ENCODE peak calls at places on chromosomes 1 and 21, in six cellular contexts. H is KG1, K is GM23338, N is cerebellar cortex, Q is T-helper 9 cell, S is iris pigment epithelial cell. E is an unnamed sample.
A peak's percentile ranks its signal among the peaks of the same experiment; 100 is the strongest.

GRCh38 chr1:35174225-35174540 is 18.8 kb downstream of the SFPQ start:
- DNase-seq in H (no peak), S (no peak), N (no peak), Q (no peak), K (no peak), E (no peak)

GRCh38 chr1:99600782-99601181 is 45.1 kb upstream of the PALMD start:
- DNase-seq in K (no peak), N (no peak), S (peak; percentile 7), H (no peak), Q (no peak), E (no peak)

GRCh38 chr1:220789532-220790147 is 2.9 kb downstream of the MTARC1 start:
- DNase-seq in Q (no peak), H (no peak), S (peak; percentile 37), K (no peak), N (no peak), E (no peak)

GRCh38 chr1:111776397-111776796 is 20.7 kb downstream of the DDX20 start:
- DNase-seq in N (no peak), K (peak; percentile 12), H (no peak), S (no peak), Q (no peak), E (no peak)

GRCh38 chr1:179146476-179146875 is 64.6 kb downstream of the TOR3A start:
- DNase-seq in H (no peak), S (no peak), K (no peak), Q (no peak), N (no peak), E (no peak)

GRCh38 chr1:212606734-212607205 is 1.8 kb upstream of the ATF3 start:
- DNase-seq in Q (peak; percentile 39), N (no peak), S (peak; percentile 18), K (peak; percentile 48), H (no peak), E (peak; percentile 68)

GRCh38 chr1:168743001-168743400 is 14.0 kb upstream of the DPT start:
- DNase-seq in H (no peak), N (no peak), K (no peak), Q (no peak), S (no peak), E (no peak)

GRCh38 chr1:152461544-152461943 is 47.5 kb upstream of the CRNN start:
- DNase-seq in S (peak; percentile 59), H (peak; percentile 42), N (peak; percentile 34), K (peak; percentile 84), Q (peak; percentile 59), E (peak; percentile 49)

GRCh38 chr21:45035477-45035848 is 38.9 kb upstream of the ADARB1 start:
- DNase-seq in H (no peak), S (no peak), Q (no peak), N (no peak), K (no peak), E (no peak)

GRCh38 chr1:116164056-116164889 is 53.1 kb downstream of the MAB21L3 start:
- DNase-seq in K (no peak), Q (no peak), H (no peak), N (peak; percentile 80), S (no peak), E (no peak)

GRCh38 chr21:38945536-38946245 is 140.0 kb downstream of the ETS2 start:
- DNase-seq in S (peak; percentile 67), H (no peak), Q (no peak), N (no peak), K (peak; percentile 41), E (no peak)

GRCh38 chr1:5554111-5554510 is 438.1 kb downstream of the NPHP4 start:
- DNase-seq in Q (no peak), K (no peak), N (no peak), S (no peak), H (no peak), E (no peak)

GRCh38 chr1:95396557-95396956 is 162.5 kb downstream of the RWDD3 start:
- DNase-seq in H (no peak), S (no peak), Q (no peak), N (no peak), K (no peak), E (no peak)

GRCh38 chr1:44524655-44525530 is 119.8 kb downstream of the RNF220 start:
- DNase-seq in N (no peak), K (peak; percentile 39), H (no peak), S (peak; percentile 10), Q (no peak), E (no peak)